ENCODE peak calls at places on chromosomes 1 and 21, in eight cellular contexts. X is hepatic stellate cell; T is activated CD4-positive, alpha-beta T cell treated with anti-CD3 and anti-CD28 coated beads for 4 hours; D is MCF 10A; N is dermis blood vessel endothelial cell; Z is NCI-H1105 treated with DMSO at 0.1 percent for 48 hours; J is SHP77; G is caudate nucleus. Q is an unnamed sample.

GRCh38 chr1:151905070-151905442 is 4.3 kb downstream of the THEM4 start:
- DNase-seq in X (no peak), T (peak), D (no peak), N (peak), Z (no peak), J (no peak), G (no peak), Q (no peak)

GRCh38 chr1:112761714-112762480 is 46.8 kb upstream of the PPM1J start:
- DNase-seq in X (no peak), T (no peak), D (no peak), N (no peak), Z (no peak), J (no peak), G (no peak), Q (no peak)

GRCh38 chr1:155607708-155608107 is 2.3 kb upstream of the MSTO1 start:
- DNase-seq in X (no peak), T (no peak), D (no peak), N (no peak), Z (no peak), J (no peak), G (no peak), Q (no peak)

GRCh38 chr1:30801826-30802198 is 44.2 kb upstream of the LAPTM5 start:
- DNase-seq in X (peak), T (peak), D (peak), N (peak), Z (peak), J (peak), G (peak), Q (peak)

GRCh38 chr1:114075546-114076249 is 78.0 kb downstream of the SYT6 start:
- DNase-seq in X (no peak), T (no peak), D (no peak), N (no peak), Z (peak), J (no peak), G (no peak), Q (no peak)

GRCh38 chr1:198598796-198599321 is 40.0 kb upstream of the PTPRC start:
- DNase-seq in X (no peak), T (no peak), D (no peak), N (no peak), Z (no peak), J (no peak), G (no peak), Q (no peak)

GRCh38 chr21:26686278-26686677 is 113.2 kb upstream of the CYYR1 start:
- DNase-seq in X (peak), T (peak), D (peak), N (peak), Z (no peak), J (peak), G (no peak), Q (no peak)

GRCh38 chr1:41576206-41576605 is 91.7 kb upstream of the EDN2 start:
- DNase-seq in X (no peak), T (no peak), D (no peak), N (no peak), Z (no peak), J (no peak), G (no peak), Q (no peak)

GRCh38 chr1:25651036-25651640 is 34.5 kb downstream of the MAN1C1 start:
- DNase-seq in X (no peak), T (no peak), D (no peak), N (no peak), Z (no peak), J (no peak), G (no peak), Q (no peak)

GRCh38 chr1:86981482-86982311 is 67.3 kb downstream of the HS2ST1 start:
- DNase-seq in X (no peak), T (no peak), D (no peak), N (no peak), Z (no peak), J (no peak), G (no peak), Q (no peak)

GRCh38 chr1:35935989-35936388 is 5.1 kb downstream of the AGO3 start:
- DNase-seq in X (no peak), T (no peak), D (no peak), N (no peak), Z (no peak), J (no peak), G (no peak), Q (no peak)

GRCh38 chr1:16618719-16619118 is 5.4 kb upstream of the NBPF1 start:
- DNase-seq in X (no peak), T (no peak), D (no peak), N (no peak), Z (no peak), J (no peak), G (no peak), Q (peak)

GRCh38 chr1:38083541-38083940 is 36.9 kb upstream of the POU3F1 start:
- DNase-seq in X (no peak), T (no peak), D (no peak), N (no peak), Z (no peak), J (no peak), G (no peak), Q (no peak)

GRCh38 chr1:230825061-230825803 is 43.1 kb downstream of the C1orf198 start:
- DNase-seq in X (peak), T (no peak), D (peak), N (peak), Z (no peak), J (no peak), G (no peak), Q (no peak)

GRCh38 chr1:200925821-200926220 is 31.1 kb downstream of the INAVA start:
- DNase-seq in X (no peak), T (no peak), D (peak), N (no peak), Z (no peak), J (no peak), G (no peak), Q (no peak)

GRCh38 chr1:61238371-61238689 is 156.0 kb downstream of the NFIA start:
- DNase-seq in X (no peak), T (no peak), D (no peak), N (no peak), Z (no peak), J (no peak), G (no peak), Q (no peak)